ENCODE peak calls at places on chromosomes 6 and 20, in six cellular contexts. L, Q, S, J, U and O are unnamed samples.
A peak's percentile ranks its signal among the peaks of the same experiment; 100 is the strongest.

GRCh38 chr20:50389437-50389807 is 120.8 kb upstream of the PTPN1 start:
- DNase-seq in J (no peak), Q (no peak), U (no peak), L (peak; percentile 99), S (no peak), O (no peak)

GRCh38 chr20:50744143-50744792 is 12.9 kb downstream of the PARD6B start:
- DNase-seq in S (no peak), Q (peak; percentile 64), J (peak; percentile 58), U (no peak), L (peak; percentile 96), O (no peak)

GRCh38 chr6:170232186-170233002 is 58.5 kb downstream of the DLL1 start:
- DNase-seq in J (no peak), U (no peak), Q (no peak), L (no peak), S (no peak), O (no peak)

GRCh38 chr6:150764638-150765456 is 100.7 kb upstream of the MTHFD1L start:
- DNase-seq in U (no peak), S (no peak), Q (no peak), J (no peak), L (no peak), O (no peak)

GRCh38 chr20:50475879-50476292 is 34.3 kb upstream of the PTPN1 start:
- DNase-seq in S (no peak), L (peak; percentile 83), J (peak; percentile 70), U (no peak), Q (no peak), O (no peak)

GRCh38 chr20:42484335-42484734 is 705.4 kb downstream of the PTPRT start:
- DNase-seq in U (no peak), J (no peak), S (no peak), Q (no peak), L (no peak), O (no peak)

GRCh38 chr6:37565267-37566208 is 65.8 kb upstream of the CCDC167 start:
- DNase-seq in L (no peak), J (no peak), Q (peak; percentile 87), S (no peak), U (peak; percentile 41), O (no peak)

GRCh38 chr6:4801491-4802118 is 25.4 kb downstream of the CDYL start:
- DNase-seq in S (no peak), L (no peak), J (no peak), Q (no peak), U (no peak), O (no peak)

GRCh38 chr6:110140650-110141049 is 38.8 kb downstream of the WASF1 start:
- DNase-seq in Q (no peak), J (no peak), L (no peak), S (no peak), U (no peak), O (no peak)

GRCh38 chr6:33983109-33983475 is 162.8 kb downstream of the GRM4 start:
- DNase-seq in J (peak; percentile 43), S (peak; percentile 10), L (peak; percentile 61), U (no peak), Q (peak; percentile 36), O (no peak)

GRCh38 chr6:130671119-130672104 is 155.8 kb upstream of the SMLR1 start:
- DNase-seq in S (no peak), J (no peak), U (no peak), Q (no peak), L (no peak), O (no peak)

GRCh38 chr20:14707865-14708574 is 370.6 kb upstream of the FLRT3 start:
- DNase-seq in U (no peak), Q (no peak), S (no peak), L (no peak), J (no peak), O (no peak)

GRCh38 chr6:150683320-150683719 is 83.6 kb downstream of the PLEKHG1 start:
- DNase-seq in S (no peak), J (no peak), Q (no peak), U (no peak), L (no peak), O (no peak)

GRCh38 chr6:27630727-27631613 is 158.1 kb upstream of the ZNF184 start:
- DNase-seq in J (peak; percentile 84), U (peak; percentile 82), S (no peak), L (peak; percentile 74), Q (peak; percentile 52), O (no peak)

GRCh38 chr20:20411841-20412240 is 43.9 kb downstream of the INSM1 start:
- DNase-seq in L (no peak), J (no peak), U (no peak), Q (no peak), S (no peak), O (no peak)

GRCh38 chr6:158756126-158756525 is 63.0 kb downstream of the EZR start:
- DNase-seq in S (no peak), Q (peak; percentile 52), J (no peak), L (no peak), U (no peak), O (no peak)

GRCh38 chr20:3452127-3452526 is 18.7 kb upstream of the ATRN start:
- DNase-seq in L (no peak), J (no peak), Q (no peak), S (no peak), U (no peak), O (no peak)

GRCh38 chr20:48841861-48842529 is 14.2 kb upstream of the PREX1 start:
- DNase-seq in S (no peak), Q (no peak), J (peak; percentile 54), U (no peak), L (no peak), O (no peak)

GRCh38 chr6:111890981-111891380 is 17.7 kb upstream of the FYN start:
- DNase-seq in J (no peak), S (no peak), U (no peak), Q (no peak), L (no peak), O (no peak)

GRCh38 chr6:524803-525202 is 132.1 kb downstream of the HUS1B start:
- DNase-seq in S (no peak), L (no peak), J (no peak), Q (no peak), U (no peak), O (no peak)

GRCh38 chr6:6803180-6803978 is 214.9 kb downstream of the LY86 start:
- DNase-seq in U (no peak), L (no peak), Q (no peak), S (peak; percentile 67), J (no peak), O (peak; percentile 54)

GRCh38 chr6:21109421-21110178 is 484.0 kb upstream of the SOX4 start:
- DNase-seq in U (no peak), S (no peak), L (peak; percentile 33), Q (no peak), J (no peak), O (no peak)

GRCh38 chr6:20444786-20445271 is 43.1 kb downstream of the E2F3 start:
- DNase-seq in L (no peak), S (no peak), Q (no peak), J (peak; percentile 61), U (no peak), O (no peak)

GRCh38 chr6:3063733-3064700 is 4.3 kb upstream of the RIPK1 start:
- DNase-seq in L (peak; percentile 86), S (peak; percentile 80), J (peak; percentile 91), U (peak; percentile 66), Q (peak; percentile 89), O (peak; percentile 64)

GRCh38 chr6:119346914-119347313 is 2.6 kb downstream of the MAN1A1 start:
- DNase-seq in S (no peak), Q (no peak), J (no peak), U (no peak), L (no peak), O (no peak)

GRCh38 chr20:19380211-19380610 is 167.8 kb downstream of the SLC24A3 start:
- DNase-seq in U (no peak), L (no peak), J (no peak), Q (no peak), S (no peak), O (no peak)

GRCh38 chr20:19375301-19375885 is 163.0 kb downstream of the SLC24A3 start:
- DNase-seq in J (no peak), U (no peak), Q (no peak), L (no peak), S (no peak), O (no peak)

GRCh38 chr20:19374066-19374615 is 161.7 kb downstream of the SLC24A3 start:
- DNase-seq in U (no peak), L (no peak), Q (no peak), J (no peak), S (no peak), O (no peak)

GRCh38 chr20:19378057-19378456 is 165.6 kb downstream of the SLC24A3 start:
- DNase-seq in Q (no peak), J (no peak), S (no peak), U (no peak), L (no peak), O (no peak)

DNA sequence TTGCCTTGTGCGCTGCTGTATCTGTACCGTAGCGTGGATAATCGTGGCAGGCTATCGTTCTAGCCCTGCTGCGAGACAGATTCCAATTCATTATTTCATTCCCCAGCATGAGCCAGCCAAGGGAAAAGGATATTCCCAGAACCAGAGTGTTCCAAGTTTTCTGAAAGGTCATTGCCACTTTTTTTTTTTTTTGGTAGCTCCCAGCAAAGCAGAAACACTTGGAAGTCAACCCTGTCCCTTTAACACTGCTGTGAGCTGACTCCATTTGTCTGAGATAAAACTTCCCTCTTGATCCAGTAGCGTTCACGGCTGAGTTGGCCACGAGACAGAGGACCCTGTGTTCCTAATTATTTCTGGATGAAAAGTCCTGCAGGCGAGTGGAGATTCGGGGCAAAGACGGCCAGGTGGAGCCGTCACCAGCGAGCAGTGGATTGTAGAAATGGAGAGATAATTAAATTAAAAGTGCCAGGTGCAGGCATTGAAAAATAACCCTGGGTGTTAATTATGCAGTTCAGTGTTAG is 164.1 kb downstream of the SLC24A3 start:
- DNase-seq in Q (no peak), J (no peak), S (no peak), U (no peak), L (no peak), O (no peak)
- TF ChIP-seq TAF1 in Q (no peak), J (no peak), S (no peak), U (no peak), L (no peak), O (no peak)

GRCh38 chr6:47655719-47656595 is 42.4 kb upstream of the ADGRF4 start:
- DNase-seq in J (peak; percentile 42), U (peak; percentile 36), S (no peak), L (no peak), Q (no peak), O (no peak)
- TF ChIP-seq TAF1 in J (no peak), U (no peak), S (no peak), L (no peak), Q (no peak), O (no peak)

GRCh38 chr20:51749674-51750036 is 18.5 kb downstream of the ATP9A start:
- DNase-seq in S (no peak), Q (no peak), J (no peak), U (no peak), L (no peak), O (no peak)

GRCh38 chr20:51756653-51757052 is 11.5 kb downstream of the ATP9A start:
- DNase-seq in S (no peak), J (no peak), U (no peak), Q (no peak), L (no peak), O (no peak)

GRCh38 chr20:51750037-51750769 is 18.0 kb downstream of the ATP9A start:
- DNase-seq in S (no peak), J (no peak), L (peak; percentile 96), U (no peak), Q (peak; percentile 36), O (no peak)

GRCh38 chr20:51750770-51751388 is 17.3 kb downstream of the ATP9A start:
- DNase-seq in L (no peak), Q (no peak), U (no peak), J (no peak), S (no peak), O (no peak)

GRCh38 chr20:51752343-51752951 is 15.7 kb downstream of the ATP9A start:
- DNase-seq in S (no peak), U (no peak), Q (no peak), J (no peak), L (peak; percentile 71), O (no peak)
- TF ChIP-seq TAF1 in S (no peak), U (no peak), Q (peak; percentile 15), J (no peak), L (no peak), O (no peak)

GRCh38 chr6:52102330-52102932 is 15.0 kb upstream of the PKHD1 start:
- DNase-seq in J (no peak), U (no peak), S (no peak), Q (no peak), L (no peak), O (no peak)
- TF ChIP-seq TAF1 in J (no peak), U (no peak), S (no peak), Q (no peak), L (no peak), O (no peak)